ENCODE peak calls at places on chromosomes 6 and 20, in ten cellular contexts. Y is AG20443; X is ACHN; W is BJ; I is NCI-H748 treated with DMSO at 0.1 percent for 48 hours; O is spleen; M is CD8-positive, alpha-beta memory T cell; V is left cardiac atrium; S is H4; J is T-cell. T is an unnamed sample.

GRCh38 chr20:366719-367485 is 13.7 kb upstream of the TRIB3 start:
- DNase-seq in S (no peak), X (no peak), I (no peak), V (no peak), O (no peak), M (no peak), J (no peak), W (no peak), Y (no peak), T (no peak)

GRCh38 chr20:46695888-46696287 is 6.6 kb upstream of the TP53RK start:
- DNase-seq in W (peak; percentile 20), Y (peak; percentile 54), I (no peak), J (no peak), O (no peak), M (no peak), V (no peak), X (no peak), S (peak; percentile 70), T (peak; percentile 73)

GRCh38 chr6:46022110-46022948 is 6.7 kb upstream of the CLIC5 start:
- DNase-seq in I (no peak), W (no peak), X (no peak), S (no peak), M (no peak), Y (no peak), V (no peak), J (no peak), O (no peak), T (no peak)

GRCh38 chr20:32019156-32019510 is 8.9 kb downstream of the CCM2L start:
- DNase-seq in X (peak; percentile 42), W (no peak), Y (peak; percentile 41), V (no peak), J (no peak), O (no peak), M (no peak), S (peak; percentile 21), I (peak; percentile 38), T (peak; percentile 88)

GRCh38 chr6:40472354-40472753 is 114.8 kb downstream of the LRFN2 start:
- DNase-seq in I (no peak), V (no peak), S (no peak), M (no peak), W (no peak), O (no peak), X (no peak), J (no peak), Y (no peak), T (no peak)

GRCh38 chr6:109713097-109713496 is 22.0 kb downstream of the FIG4 start:
- DNase-seq in I (no peak), Y (no peak), W (no peak), M (no peak), X (no peak), O (peak; percentile 51), S (no peak), J (no peak), V (no peak), T (no peak)

GRCh38 chr20:21719592-21720214 is 14.2 kb downstream of the PAX1 start:
- DNase-seq in M (no peak), I (peak; percentile 84), O (no peak), X (peak; percentile 57), S (peak; percentile 34), J (no peak), V (no peak), W (no peak), Y (peak; percentile 52), T (peak; percentile 43)

GRCh38 chr20:46945465-46945864 is 50.8 kb downstream of the EYA2 start:
- DNase-seq in I (no peak), M (no peak), S (no peak), J (no peak), X (no peak), W (no peak), Y (no peak), O (no peak), V (no peak), T (no peak)

GRCh38 chr6:40011844-40012243 is 77.6 kb upstream of the MOCS1 start:
- DNase-seq in X (no peak), O (no peak), Y (no peak), W (no peak), J (no peak), S (no peak), V (no peak), I (no peak), M (no peak), T (no peak)

T was measured in NCI-H146.